ENCODE peak calls at places on chromosomes 16 and 17, in seven cellular contexts. F, D, Y, C, R, O and K are unnamed samples.

GRCh38 chr16:27515874-27516353 is 33.8 kb downstream of the GTF3C1 start:
- DNase-seq in F (no peak), D (peak; percentile 68), Y (peak; percentile 35), C (no peak), R (no peak), O (no peak), K (no peak)

GRCh38 chr17:35892091-35892637 is 12.0 kb upstream of the CCL5 start:
- DNase-seq in F (no peak), D (no peak), Y (no peak), C (no peak), R (no peak), O (no peak), K (no peak)

GRCh38 chr16:24883714-24884151 is 38.0 kb downstream of the SLC5A11 start:
- DNase-seq in F (no peak), D (no peak), Y (no peak), C (no peak), R (no peak), O (no peak), K (no peak)

GRCh38 chr17:41655611-41656111 is 31.3 kb upstream of the KRT17 start:
- DNase-seq in F (no peak), D (no peak), Y (peak; percentile 89), C (peak; percentile 92), R (no peak), O (peak; percentile 87), K (no peak)

GRCh38 chr17:38960402-38960801 is 6.8 kb downstream of the FBXO47 start:
- DNase-seq in F (no peak), D (no peak), Y (no peak), C (no peak), R (no peak), O (no peak), K (no peak)

GRCh38 chr16:4410335-4411075 is 5.9 kb downstream of the CORO7 start:
- DNase-seq in F (no peak), D (peak; percentile 76), Y (no peak), C (no peak), R (peak; percentile 90), O (peak; percentile 66), K (no peak)

GRCh38 chr16:716768-717325 is 1.9 kb downstream of the METRN start:
- DNase-seq in F (no peak), D (no peak), Y (no peak), C (no peak), R (no peak), O (no peak), K (no peak)

GRCh38 chr16:72085002-72085401 is 8.4 kb downstream of the TXNL4B start:
- DNase-seq in F (no peak), D (no peak), Y (no peak), C (no peak), R (no peak), O (no peak), K (no peak)

GRCh38 chr17:73727941-73728340 is 83.7 kb upstream of the SDK2 start:
- DNase-seq in F (no peak), D (no peak), Y (no peak), C (no peak), R (no peak), O (no peak), K (no peak)

GRCh38 chr16:4846503-4846900 is 586 bp downstream of the GLYR1 start:
- DNase-seq in F (no peak), D (peak; percentile 42), Y (peak; percentile 57), C (peak; percentile 81), R (no peak), O (no peak), K (no peak)

GRCh38 chr17:39939588-39940419 is 12.3 kb downstream of the LRRC3C start:
- DNase-seq in F (peak; percentile 13), D (peak; percentile 84), Y (peak; percentile 76), C (no peak), R (no peak), O (no peak), K (no peak)

GRCh38 chr16:19926449-19927390 is 42.1 kb upstream of the GPRC5B start:
- DNase-seq in F (no peak), D (no peak), Y (peak; percentile 20), C (no peak), R (no peak), O (no peak), K (no peak)

GRCh38 chr17:7237761-7238417 is 1.4 kb downstream of the PHF23 start:
- DNase-seq in F (no peak), D (peak; percentile 83), Y (peak; percentile 71), C (peak; percentile 94), R (no peak), O (no peak), K (no peak)

GRCh38 chr16:88810868-88811599 is 694 bp downstream of the APRT start:
- DNase-seq in F (no peak), D (peak; percentile 88), Y (peak; percentile 88), C (peak; percentile 92), R (no peak), O (peak; percentile 45), K (no peak)

GRCh38 chr16:84339316-84339715 is 29.0 kb upstream of the ATP2C2 start:
- DNase-seq in F (no peak), D (no peak), Y (no peak), C (peak; percentile 29), R (no peak), O (peak; percentile 90), K (no peak)

GRCh38 chr17:7835818-7836595 is 2.0 kb downstream of the KDM6B start:
- DNase-seq in F (no peak), D (peak; percentile 55), Y (peak; percentile 46), C (peak; percentile 88), R (no peak), O (peak; percentile 89), K (no peak)

GRCh38 chr16:74608944-74609343 is 2.0 kb upstream of the GLG1 start:
- DNase-seq in F (no peak), D (no peak), Y (no peak), C (peak; percentile 6), R (no peak), O (no peak), K (no peak)

GRCh38 chr17:50904522-50905459 is 38.6 kb upstream of the TOB1 start:
- DNase-seq in F (no peak), D (peak; percentile 90), Y (peak; percentile 86), C (peak; percentile 71), R (peak; percentile 89), O (peak; percentile 58), K (no peak)